ENCODE peak calls at places on chromosomes 6 and 20, in nine cellular contexts. X is left ventricle myocardium inferior; Z is omental fat pad; Q is HCT116; Y is heart left ventricle; L is cardiac muscle cell; S is IMR-90; U is CD8-positive, alpha-beta T cell; N is A549. A is an unnamed sample.

GRCh38 chr20:39190666-39191570 is 228.8 kb downstream of the DHX35 start:
- DNase-seq in U (no peak), X (no peak), S (peak; percentile 44), Z (no peak), L (no peak), Q (peak; percentile 39), N (peak; percentile 74), Y (no peak), A (no peak)

GRCh38 chr6:17968081-17968518 is 19.3 kb downstream of the KIF13A start:
- DNase-seq in S (peak; percentile 45), N (no peak), U (no peak), Z (no peak), L (no peak), X (no peak), Q (no peak), Y (no peak), A (no peak)

GRCh38 chr6:29651413-29652197 is 5.3 kb upstream of the MOG start:
- DNase-seq in X (no peak), N (peak; percentile 51), S (peak; percentile 37), L (peak; percentile 44), Q (peak; percentile 38), Z (no peak), U (no peak), Y (no peak), A (no peak)

GRCh38 chr20:63735859-63736718 is at the start of gene LIME1:
- DNase-seq in S (no peak), Z (no peak), U (peak; percentile 70), X (no peak), Q (no peak), Y (no peak), N (no peak), L (no peak), A (no peak)

GRCh38 chr20:23399568-23400241 is 21.6 kb downstream of the NAPB start:
- DNase-seq in N (peak; percentile 28), X (no peak), Z (no peak), L (peak; percentile 61), Q (no peak), U (no peak), Y (no peak), S (peak; percentile 58), A (no peak)

GRCh38 chr20:7760261-7761048 is 179.8 kb downstream of the HAO1 start:
- DNase-seq in S (no peak), U (no peak), Z (no peak), X (no peak), L (no peak), Q (no peak), Y (no peak), N (no peak), A (no peak)

GRCh38 chr6:20441236-20441635 is 39.6 kb downstream of the E2F3 start:
- DNase-seq in X (no peak), Y (no peak), Q (no peak), N (no peak), S (peak; percentile 18), Z (no peak), U (no peak), L (no peak), A (no peak)

GRCh38 chr6:163099621-163100171 is 314.8 kb upstream of the QKI start:
- DNase-seq in N (no peak), L (no peak), U (no peak), X (no peak), Q (no peak), Z (no peak), S (no peak), Y (no peak), A (no peak)

GRCh38 chr6:145069966-145070365 is 665.4 kb downstream of the EPM2A start:
- DNase-seq in S (peak; percentile 37), U (no peak), L (no peak), X (no peak), Q (no peak), Z (no peak), N (no peak), Y (no peak), A (no peak)

GRCh38 chr6:2911171-2911570 is 8.1 kb upstream of the SERPINB9 start:
- DNase-seq in X (no peak), S (no peak), U (no peak), Z (no peak), L (no peak), Y (no peak), Q (no peak), N (no peak), A (no peak)

GRCh38 chr20:9610665-9611064 is 96.3 kb downstream of the LAMP5 start:
- DNase-seq in Q (no peak), Z (no peak), S (no peak), U (no peak), X (no peak), N (no peak), Y (no peak), L (no peak), A (no peak)

GRCh38 chr20:9609892-9610502 is 95.6 kb downstream of the LAMP5 start:
- DNase-seq in L (peak; percentile 77), U (no peak), X (no peak), Z (peak; percentile 43), Y (peak; percentile 28), Q (peak; percentile 59), S (peak; percentile 71), N (no peak), A (peak; percentile 70)

GRCh38 chr20:9613871-9614270 is 99.5 kb downstream of the LAMP5 start:
- DNase-seq in N (no peak), Q (no peak), Z (no peak), X (no peak), U (no peak), L (no peak), Y (no peak), S (peak; percentile 3), A (no peak)

GRCh38 chr20:9611921-9612320 is 97.5 kb downstream of the LAMP5 start:
- DNase-seq in N (no peak), U (no peak), Q (no peak), Y (no peak), S (no peak), Z (no peak), L (no peak), X (no peak), A (no peak)

DNA sequence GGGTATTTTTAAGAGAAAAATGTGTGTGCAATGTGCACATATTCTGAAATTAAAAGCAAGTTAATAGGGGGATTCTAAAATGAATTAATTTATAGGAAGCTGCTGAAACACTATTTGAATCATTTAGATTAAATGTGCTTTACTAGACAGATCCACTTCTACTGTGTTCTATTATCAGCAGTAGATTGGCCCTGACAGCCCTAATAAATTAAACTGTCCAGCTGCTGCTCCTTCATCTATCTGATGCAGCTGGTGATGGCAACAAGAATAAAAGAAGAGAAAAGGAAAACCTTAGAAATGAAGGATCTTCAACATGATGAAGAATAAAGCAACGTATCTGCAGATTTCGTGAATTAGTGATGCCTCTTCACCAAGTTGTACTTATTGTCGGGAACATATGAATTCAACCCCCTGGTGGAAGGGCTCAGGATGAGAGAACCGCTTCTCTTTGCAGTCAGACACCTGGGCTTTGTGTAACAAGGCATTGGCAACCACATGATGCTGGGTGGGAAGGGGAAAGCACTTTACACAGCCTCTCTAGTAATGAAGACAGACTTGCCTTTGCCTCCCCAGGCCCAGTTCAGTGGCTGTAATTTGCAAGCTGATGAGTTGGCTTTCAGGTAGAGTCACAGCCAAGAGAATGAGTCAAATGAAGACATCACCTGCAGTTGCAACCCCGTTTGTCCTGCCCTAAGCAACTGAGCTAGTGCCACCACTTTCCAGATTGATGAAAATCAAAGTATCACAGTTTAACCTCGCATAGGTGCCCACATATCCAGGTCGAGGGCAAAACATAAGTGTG is 94.5 kb downstream of the LAMP5 start:
- DNase-seq in X (no peak), Q (no peak), S (no peak), Z (no peak), N (no peak), Y (no peak), L (no peak), U (no peak), A (no peak)
- TF ChIP-seq CTCF in X (no peak), Q (no peak), S (no peak), Z (no peak), N (no peak), Y (no peak), L (no peak), U (no peak), A (no peak)

DNA sequence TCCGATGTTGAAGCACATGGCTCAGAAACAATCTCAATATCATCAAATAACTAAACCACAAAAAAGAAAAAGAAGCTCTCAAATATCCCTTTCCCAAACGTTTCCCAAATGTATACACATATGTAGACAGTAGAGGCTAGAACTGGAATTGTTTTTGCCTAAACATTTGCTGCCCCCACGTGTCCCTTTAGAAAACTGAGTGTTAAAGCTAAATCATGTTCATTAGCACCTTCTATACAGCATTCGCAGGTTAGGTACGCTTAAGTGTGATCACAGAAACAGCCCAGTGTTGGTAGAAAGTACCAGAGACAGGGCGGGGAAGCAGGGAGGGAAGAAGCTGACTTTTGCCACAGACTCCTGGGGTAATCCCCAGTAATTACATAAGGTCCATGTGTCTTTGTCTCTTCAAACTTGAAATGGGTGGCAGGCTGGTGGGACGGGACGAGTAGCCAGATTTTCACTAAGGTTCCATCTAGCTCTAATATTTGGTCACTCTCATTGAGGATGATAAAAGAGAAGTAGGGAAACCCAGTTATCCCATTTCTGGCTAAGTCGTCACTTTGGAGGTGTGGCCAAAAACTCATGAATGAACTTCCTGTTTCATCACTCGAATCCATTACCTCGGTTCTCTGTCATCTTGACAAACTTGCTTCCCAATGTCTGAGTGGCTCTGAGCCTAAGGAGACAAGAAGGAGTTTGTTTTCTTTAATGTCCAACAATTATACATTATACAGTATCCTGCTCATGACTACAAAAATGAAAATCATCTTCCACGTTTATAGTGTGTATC is 15.0 kb upstream of the TFAP2A start:
- DNase-seq in N (no peak), L (peak; percentile 73), Z (no peak), Q (no peak), Y (no peak), X (no peak), S (peak; percentile 52), U (no peak), A (no peak)
- TF ChIP-seq CTCF in N (peak; percentile 75), L (peak; percentile 59), Z (no peak), Q (peak; percentile 74), Y (peak; percentile 50), X (peak; percentile 55), S (peak; percentile 58), U (no peak), A (no peak)

DNA sequence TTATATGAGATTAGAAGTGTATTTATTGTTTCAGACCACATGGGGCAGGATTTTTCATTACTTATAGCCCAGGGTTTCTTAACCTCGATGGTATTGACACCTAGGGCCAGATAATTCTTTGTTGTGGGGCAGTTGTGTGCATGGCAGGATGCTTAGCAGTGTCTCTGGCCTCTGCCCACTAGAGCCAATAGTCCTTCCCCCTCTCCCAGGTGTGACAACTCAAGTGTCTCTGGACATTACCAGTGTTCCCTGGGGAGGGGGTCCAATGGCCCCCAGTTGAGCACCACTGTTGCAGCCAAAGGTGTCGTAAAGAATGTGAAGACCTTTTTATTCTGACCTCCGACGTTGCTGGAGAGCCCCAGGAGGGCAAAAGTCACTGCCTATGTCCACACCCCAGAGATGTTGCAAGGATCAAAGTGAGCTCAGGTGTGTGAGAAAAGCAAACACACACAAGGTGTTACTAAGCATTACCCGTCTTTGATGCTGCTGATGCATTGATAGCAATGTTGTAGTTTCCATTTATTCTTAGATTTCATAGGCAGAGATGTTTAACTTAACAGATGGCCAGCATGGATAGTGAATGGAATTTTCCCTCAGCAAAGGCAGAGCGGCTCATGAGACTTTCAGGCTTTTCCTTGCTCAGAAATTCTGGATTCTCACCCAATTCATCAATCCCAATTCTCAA is 22.2 kb downstream of the BANF2 start:
- DNase-seq in Z (no peak), Q (peak; percentile 8), N (peak; percentile 27), X (no peak), S (no peak), L (peak; percentile 11), Y (no peak), U (no peak), A (no peak)
- TF ChIP-seq CTCF in Z (no peak), Q (no peak), N (no peak), X (no peak), S (peak; percentile 15), L (peak; percentile 12), Y (no peak), U (no peak), A (no peak)

GRCh38 chr20:21027569-21027968 is 78.6 kb downstream of the LINC00237 start:
- DNase-seq in L (no peak), Z (no peak), X (no peak), N (peak; percentile 53), Q (peak; percentile 54), S (no peak), Y (no peak), U (no peak), A (peak; percentile 51)
- TF ChIP-seq CTCF in L (no peak), Z (no peak), X (no peak), N (no peak), Q (no peak), S (no peak), Y (no peak), U (no peak), A (peak; percentile 51)

A was measured in endothelial cell.